ENCODE peak calls at places on chromosomes 12 and 14, in five cellular contexts. One of them, this sample, is unnamed.

GRCh38 chr12:12445882-12446181 is 89.0 kb downstream of the BORCS5 start:
- DNase-seq in mammary epithelial cell: peak
- DNase-seq in left ventricle myocardium inferior: no peak
- DNase-seq in upper lobe of left lung: no peak
- DNase-seq in pancreas: no peak
- DNase-seq in this sample: no peak

GRCh38 chr14:88422919-88423318 is 37.5 kb downstream of the SPATA7 start:
- DNase-seq in mammary epithelial cell: peak
- DNase-seq in left ventricle myocardium inferior: no peak
- DNase-seq in upper lobe of left lung: no peak
- DNase-seq in pancreas: no peak
- DNase-seq in this sample: no peak

GRCh38 chr12:22729431-22729830 is 104.5 kb downstream of the ETNK1 start:
- DNase-seq in mammary epithelial cell: no peak
- DNase-seq in left ventricle myocardium inferior: no peak
- DNase-seq in upper lobe of left lung: no peak
- DNase-seq in pancreas: no peak
- DNase-seq in this sample: no peak

GRCh38 chr12:106058256-106059182 is 80.2 kb downstream of the NUAK1 start:
- DNase-seq in mammary epithelial cell: peak
- DNase-seq in left ventricle myocardium inferior: no peak
- DNase-seq in upper lobe of left lung: no peak
- DNase-seq in pancreas: no peak
- DNase-seq in this sample: peak

GRCh38 chr12:20050166-20050565 is 318.2 kb upstream of the PDE3A start:
- DNase-seq in mammary epithelial cell: no peak
- DNase-seq in left ventricle myocardium inferior: no peak
- DNase-seq in upper lobe of left lung: no peak
- DNase-seq in pancreas: no peak
- DNase-seq in this sample: no peak

GRCh38 chr12:95283371-95283770 is 65.8 kb downstream of the VEZT start:
- DNase-seq in mammary epithelial cell: no peak
- DNase-seq in left ventricle myocardium inferior: no peak
- DNase-seq in upper lobe of left lung: no peak
- DNase-seq in pancreas: no peak
- DNase-seq in this sample: no peak

GRCh38 chr12:94663077-94663476 is 12.7 kb upstream of the TMCC3 start:
- DNase-seq in mammary epithelial cell: no peak
- DNase-seq in left ventricle myocardium inferior: no peak
- DNase-seq in upper lobe of left lung: no peak
- DNase-seq in pancreas: no peak
- DNase-seq in this sample: no peak

GRCh38 chr14:100405752-100406455 is 82.8 kb downstream of the SLC25A47 start:
- DNase-seq in mammary epithelial cell: no peak
- DNase-seq in left ventricle myocardium inferior: no peak
- DNase-seq in upper lobe of left lung: no peak
- DNase-seq in pancreas: peak
- DNase-seq in this sample: no peak

GRCh38 chr14:68312884-68313725 is 479.8 kb downstream of the ZFP36L1 start:
- DNase-seq in mammary epithelial cell: no peak
- DNase-seq in left ventricle myocardium inferior: no peak
- DNase-seq in upper lobe of left lung: no peak
- DNase-seq in pancreas: no peak
- DNase-seq in this sample: peak

GRCh38 chr14:106185837-106186233 is 659.5 kb downstream of the TMEM121 start:
- DNase-seq in mammary epithelial cell: no peak
- DNase-seq in left ventricle myocardium inferior: no peak
- DNase-seq in upper lobe of left lung: peak
- DNase-seq in pancreas: no peak
- DNase-seq in this sample: peak

GRCh38 chr14:95018845-95019244 is 138.5 kb downstream of the DICER1 start:
- DNase-seq in mammary epithelial cell: no peak
- DNase-seq in left ventricle myocardium inferior: no peak
- DNase-seq in upper lobe of left lung: no peak
- DNase-seq in pancreas: no peak
- DNase-seq in this sample: no peak

GRCh38 chr12:52741378-52742195 is 35.6 kb downstream of the KRT76 start:
- DNase-seq in mammary epithelial cell: peak
- DNase-seq in left ventricle myocardium inferior: peak
- DNase-seq in upper lobe of left lung: no peak
- DNase-seq in pancreas: peak
- DNase-seq in this sample: peak

GRCh38 chr14:55848964-55849363 is 269.0 kb downstream of the KTN1 start:
- DNase-seq in mammary epithelial cell: no peak
- DNase-seq in left ventricle myocardium inferior: no peak
- DNase-seq in upper lobe of left lung: no peak
- DNase-seq in pancreas: no peak
- DNase-seq in this sample: no peak

GRCh38 chr12:66623455-66623854 is 55.4 kb downstream of the GRIP1 start:
- DNase-seq in mammary epithelial cell: peak
- DNase-seq in left ventricle myocardium inferior: no peak
- DNase-seq in upper lobe of left lung: no peak
- DNase-seq in pancreas: no peak
- DNase-seq in this sample: no peak

DNA sequence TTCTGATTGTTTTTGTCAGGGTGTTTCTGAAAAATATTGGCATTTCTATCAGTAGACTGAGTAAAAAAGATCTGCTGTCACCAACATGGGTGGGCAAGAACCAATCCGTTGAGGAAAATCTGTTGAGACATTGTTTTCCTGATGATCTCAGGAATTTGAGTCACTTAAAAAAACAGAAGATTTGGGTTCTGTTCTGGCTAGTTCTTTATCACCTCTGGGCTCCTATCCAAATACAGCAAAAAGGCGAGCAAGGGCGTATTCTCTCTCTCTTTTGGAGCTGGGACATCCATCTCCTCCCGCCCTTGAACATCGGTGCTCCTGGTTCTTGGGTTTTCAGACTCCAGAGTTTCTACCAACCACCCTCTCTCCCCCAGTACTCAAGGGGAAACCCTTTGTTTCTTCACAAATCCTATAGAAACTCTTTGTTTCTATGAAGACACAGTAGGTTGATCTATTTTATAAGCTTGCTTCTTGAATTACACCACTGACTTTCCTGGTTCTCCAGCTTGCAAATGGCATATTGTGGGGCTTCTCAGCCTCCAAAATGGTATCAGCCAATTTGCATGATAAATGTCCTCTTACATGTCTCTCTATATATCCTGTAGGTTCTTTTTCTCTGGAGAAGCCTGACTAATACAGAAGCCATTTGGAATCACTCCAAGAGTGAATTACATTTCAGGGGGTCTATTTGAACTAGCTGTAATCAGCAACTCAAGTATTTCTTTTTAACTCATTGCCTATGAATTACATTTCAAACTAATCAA is 263.9 kb upstream of the TMTC1 start:
- DNase-seq in mammary epithelial cell: peak
- DNase-seq in left ventricle myocardium inferior: no peak
- DNase-seq in upper lobe of left lung: no peak
- DNase-seq in pancreas: no peak
- DNase-seq in this sample: peak
- H3K4me3 ChIP-seq in mammary epithelial cell: no peak
- H3K4me3 ChIP-seq in left ventricle myocardium inferior: no peak
- H3K4me3 ChIP-seq in upper lobe of left lung: no peak
- H3K4me3 ChIP-seq in pancreas: no peak
- H3K4me3 ChIP-seq in this sample: no peak

GRCh38 chr14:74610866-74611671 is 968 bp downstream of the LTBP2 start:
- DNase-seq in mammary epithelial cell: peak
- DNase-seq in left ventricle myocardium inferior: no peak
- DNase-seq in upper lobe of left lung: peak
- DNase-seq in pancreas: no peak
- DNase-seq in this sample: no peak
- H3K4me3 ChIP-seq in mammary epithelial cell: peak
- H3K4me3 ChIP-seq in left ventricle myocardium inferior: peak
- H3K4me3 ChIP-seq in upper lobe of left lung: peak
- H3K4me3 ChIP-seq in pancreas: peak
- H3K4me3 ChIP-seq in this sample: no peak

GRCh38 chr14:104421892-104422291 is 157.7 kb upstream of the C14orf180 start:
- DNase-seq in mammary epithelial cell: no peak
- DNase-seq in left ventricle myocardium inferior: no peak
- DNase-seq in upper lobe of left lung: no peak
- DNase-seq in pancreas: no peak
- DNase-seq in this sample: no peak

GRCh38 chr14:104421401-104421821 is 158.2 kb upstream of the C14orf180 start:
- DNase-seq in mammary epithelial cell: no peak
- DNase-seq in left ventricle myocardium inferior: no peak
- DNase-seq in upper lobe of left lung: peak
- DNase-seq in pancreas: no peak
- DNase-seq in this sample: no peak

GRCh38 chr14:104420990-104421389 is 158.6 kb upstream of the C14orf180 start:
- DNase-seq in mammary epithelial cell: no peak
- DNase-seq in left ventricle myocardium inferior: no peak
- DNase-seq in upper lobe of left lung: peak
- DNase-seq in pancreas: no peak
- DNase-seq in this sample: no peak

GRCh38 chr14:104419865-104420458 is 159.6 kb upstream of the C14orf180 start:
- DNase-seq in mammary epithelial cell: no peak
- DNase-seq in left ventricle myocardium inferior: no peak
- DNase-seq in upper lobe of left lung: no peak
- DNase-seq in pancreas: no peak
- DNase-seq in this sample: peak

DNA sequence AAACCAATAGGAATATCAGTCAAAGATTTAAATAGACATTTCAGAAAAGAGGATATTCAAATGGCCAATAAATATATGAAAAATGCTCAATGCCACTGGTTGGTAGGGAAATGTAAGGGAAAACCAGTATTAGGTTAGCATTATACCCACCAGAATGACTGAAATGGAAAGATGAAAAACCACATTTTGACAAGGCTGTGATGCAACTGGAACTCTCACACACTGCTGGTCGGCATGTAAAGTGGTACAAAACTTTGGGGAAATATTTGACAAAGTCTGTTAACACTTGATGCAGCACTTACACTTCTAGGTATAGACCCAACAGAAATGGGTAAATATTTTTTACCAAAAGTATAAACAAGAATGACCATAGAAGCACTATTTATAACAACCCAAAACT is 163.2 kb upstream of the C14orf180 start:
- DNase-seq in mammary epithelial cell: no peak
- DNase-seq in left ventricle myocardium inferior: no peak
- DNase-seq in upper lobe of left lung: no peak
- DNase-seq in pancreas: no peak
- DNase-seq in this sample: no peak
- H3K4me3 ChIP-seq in mammary epithelial cell: no peak
- H3K4me3 ChIP-seq in left ventricle myocardium inferior: no peak
- H3K4me3 ChIP-seq in upper lobe of left lung: no peak
- H3K4me3 ChIP-seq in pancreas: no peak
- H3K4me3 ChIP-seq in this sample: no peak

DNA sequence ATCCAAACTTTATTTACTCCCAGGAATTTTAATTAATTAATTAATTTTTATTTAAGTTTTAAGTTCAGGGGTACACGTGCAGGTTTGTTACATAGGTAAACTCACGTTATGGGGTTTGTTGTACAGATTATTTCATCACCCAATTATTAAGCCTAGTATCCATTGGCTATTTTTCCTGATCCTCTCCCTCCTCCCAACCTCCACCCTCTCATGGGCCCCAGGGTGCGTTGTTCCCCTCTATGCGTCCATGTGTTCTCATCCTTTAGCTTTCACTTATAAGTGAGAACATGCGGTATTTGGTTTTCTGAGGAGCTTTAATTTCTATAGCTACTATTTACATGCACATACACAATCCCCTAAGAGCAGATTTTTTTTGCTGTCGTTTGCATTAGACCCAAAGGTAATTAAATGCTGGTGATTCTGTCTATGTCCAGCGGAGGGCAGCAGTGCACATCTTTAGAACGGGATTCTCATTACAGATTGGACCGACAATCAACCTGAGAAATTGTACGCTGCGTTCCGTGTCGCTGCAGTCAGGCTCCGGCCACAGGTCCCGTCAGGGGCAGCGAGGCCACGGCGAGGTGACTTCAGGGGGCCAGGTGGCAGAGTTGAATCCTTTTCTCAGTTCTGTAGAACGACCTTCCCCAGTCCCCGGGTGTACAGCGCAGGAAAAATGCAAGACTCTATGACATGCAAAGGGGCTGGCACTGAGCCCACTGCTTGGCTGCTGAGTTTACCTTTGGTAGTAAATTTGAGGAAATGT is 11.6 kb downstream of the TMEM30B start:
- DNase-seq in mammary epithelial cell: peak
- DNase-seq in left ventricle myocardium inferior: peak
- DNase-seq in upper lobe of left lung: peak
- DNase-seq in pancreas: peak
- DNase-seq in this sample: peak
- H3K4me3 ChIP-seq in mammary epithelial cell: peak
- H3K4me3 ChIP-seq in left ventricle myocardium inferior: peak
- H3K4me3 ChIP-seq in upper lobe of left lung: peak
- H3K4me3 ChIP-seq in pancreas: peak
- H3K4me3 ChIP-seq in this sample: peak

GRCh38 chr12:29638528-29638927 is 141.0 kb upstream of the OVCH1 start:
- DNase-seq in mammary epithelial cell: no peak
- DNase-seq in left ventricle myocardium inferior: no peak
- DNase-seq in upper lobe of left lung: no peak
- DNase-seq in pancreas: no peak
- DNase-seq in this sample: no peak

GRCh38 chr12:29640589-29641345 is 143.0 kb downstream of the TMTC1 start:
- DNase-seq in mammary epithelial cell: peak
- DNase-seq in left ventricle myocardium inferior: peak
- DNase-seq in upper lobe of left lung: peak
- DNase-seq in pancreas: no peak
- DNase-seq in this sample: no peak

GRCh38 chr12:29644536-29645162 is 139.1 kb downstream of the TMTC1 start:
- DNase-seq in mammary epithelial cell: no peak
- DNase-seq in left ventricle myocardium inferior: no peak
- DNase-seq in upper lobe of left lung: no peak
- DNase-seq in pancreas: no peak
- DNase-seq in this sample: no peak

GRCh38 chr12:29634057-29634456 is 136.6 kb upstream of the OVCH1 start:
- DNase-seq in mammary epithelial cell: peak
- DNase-seq in left ventricle myocardium inferior: no peak
- DNase-seq in upper lobe of left lung: no peak
- DNase-seq in pancreas: no peak
- DNase-seq in this sample: no peak

DNA sequence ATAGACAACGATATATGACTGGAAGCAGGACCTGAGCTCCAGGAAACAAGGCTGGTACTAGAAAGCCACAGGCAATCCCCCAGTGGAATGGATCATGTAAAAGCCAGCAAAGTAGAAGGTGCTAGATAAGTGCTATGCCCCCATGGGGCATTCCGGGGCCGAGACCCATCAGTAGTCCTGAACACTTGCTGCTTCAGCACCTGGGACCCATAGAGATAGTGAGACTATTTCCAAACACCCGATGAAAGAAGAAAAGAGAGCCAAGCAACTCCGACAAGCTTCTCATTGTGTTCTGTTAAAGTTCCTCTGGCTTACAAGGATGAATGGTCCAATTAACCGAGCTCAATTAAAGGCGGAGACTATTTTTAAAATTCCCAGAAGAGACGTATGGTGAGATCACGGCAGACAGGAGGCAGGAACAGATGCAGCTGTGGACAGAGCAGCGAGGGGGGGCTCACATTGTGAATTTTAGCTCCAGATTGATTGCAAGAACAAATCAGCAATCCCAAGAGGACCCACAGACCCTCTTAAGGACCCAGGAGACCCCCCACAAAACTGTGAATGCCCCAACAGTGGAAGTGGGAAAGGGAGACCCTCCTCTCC is 142.5 kb upstream of the OVCH1 start:
- DNase-seq in mammary epithelial cell: no peak
- DNase-seq in left ventricle myocardium inferior: peak
- DNase-seq in upper lobe of left lung: no peak
- DNase-seq in pancreas: no peak
- DNase-seq in this sample: no peak
- H3K4me3 ChIP-seq in mammary epithelial cell: no peak
- H3K4me3 ChIP-seq in left ventricle myocardium inferior: peak
- H3K4me3 ChIP-seq in upper lobe of left lung: no peak
- H3K4me3 ChIP-seq in pancreas: no peak
- H3K4me3 ChIP-seq in this sample: no peak

GRCh38 chr14:77642407-77642806 is 26.0 kb upstream of the SPTLC2 start:
- DNase-seq in mammary epithelial cell: no peak
- DNase-seq in left ventricle myocardium inferior: no peak
- DNase-seq in upper lobe of left lung: no peak
- DNase-seq in pancreas: no peak
- DNase-seq in this sample: no peak
- H3K4me3 ChIP-seq in mammary epithelial cell: no peak
- H3K4me3 ChIP-seq in left ventricle myocardium inferior: peak
- H3K4me3 ChIP-seq in upper lobe of left lung: no peak
- H3K4me3 ChIP-seq in pancreas: peak
- H3K4me3 ChIP-seq in this sample: no peak